ENCODE peak calls at places on chromosome X, in five cellular contexts. I, D, R, K and Q are unnamed samples. For H3K9me3 and H3K4me1, the result is how much of the 10 kb centered on the place peaks cover.

GRCh38 chrX:110383414-110383813 is 24.8 kb downstream of the RTL9 start:
- DNase-seq in I (no peak), D (no peak), R (no peak), K (no peak), Q (no peak)

GRCh38 chrX:45329217-45329616 is 128.5 kb upstream of the DIPK2B start:
- DNase-seq in I (no peak), D (no peak), R (no peak), K (no peak), Q (no peak)

GRCh38 chrX:12741416-12741815 is 49.8 kb upstream of the PRPS2 start:
- DNase-seq in I (no peak), D (no peak), R (no peak), K (no peak), Q (no peak)

GRCh38 chrX:21946925-21947641 is 6.6 kb downstream of the SMS start:
- DNase-seq in I (no peak), D (no peak), R (no peak), K (no peak), Q (no peak)

GRCh38 chrX:56232221-56233082 is at the start of gene KLF8:
- DNase-seq in I (peak), D (peak), R (no peak), K (peak), Q (peak)

GRCh38 chrX:132077414-132077813 is 50.4 kb downstream of the FRMD7 start:
- DNase-seq in I (no peak), D (no peak), R (no peak), K (no peak), Q (no peak)

GRCh38 chrX:47456080-47456479 is 26.9 kb downstream of the ZNF41 start:
- DNase-seq in I (peak), D (no peak), R (no peak), K (no peak), Q (no peak)

GRCh38 chrX:81316163-81316562 is 114.3 kb downstream of the SH3BGRL start:
- DNase-seq in I (no peak), D (no peak), R (no peak), K (no peak), Q (no peak)

GRCh38 chrX:57265126-57265525 is 21.4 kb upstream of the FAAH2 start:
- DNase-seq in I (no peak), D (no peak), R (no peak), K (no peak), Q (no peak)

GRCh38 chrX:57266871-57267270 is 19.6 kb upstream of the FAAH2 start:
- DNase-seq in I (no peak), D (no peak), R (no peak), K (no peak), Q (no peak)

GRCh38 chrX:57266275-57266674 is 20.2 kb upstream of the FAAH2 start:
- DNase-seq in I (no peak), D (no peak), R (no peak), K (no peak), Q (no peak)

GRCh38 chrX:57270980-57271379 is 15.5 kb upstream of the FAAH2 start:
- DNase-seq in I (no peak), D (no peak), R (no peak), K (no peak), Q (no peak)

GRCh38 chrX:57267308-57267707 is 19.2 kb upstream of the FAAH2 start:
- DNase-seq in I (no peak), D (no peak), R (no peak), K (no peak), Q (no peak)
- H3K9me3 ChIP-seq in I (under half), D (under half), R (under half), K (under half), Q (under half)

GRCh38 chrX:48683411-48683982 is at the start of gene WAS:
- DNase-seq in I (no peak), D (peak), R (no peak), K (no peak), Q (no peak)

GRCh38 chrX:48685416-48685815 is 1.8 kb downstream of the WAS start:
- DNase-seq in I (no peak), D (no peak), R (no peak), K (no peak), Q (no peak)

GRCh38 chrX:48684134-48684533 is 535 bp downstream of the WAS start:
- DNase-seq in I (no peak), D (no peak), R (no peak), K (no peak), Q (no peak)

GRCh38 chrX:48677456-48678030 is 6.1 kb upstream of the WAS start:
- DNase-seq in I (no peak), D (peak), R (no peak), K (no peak), Q (no peak)

DNA sequence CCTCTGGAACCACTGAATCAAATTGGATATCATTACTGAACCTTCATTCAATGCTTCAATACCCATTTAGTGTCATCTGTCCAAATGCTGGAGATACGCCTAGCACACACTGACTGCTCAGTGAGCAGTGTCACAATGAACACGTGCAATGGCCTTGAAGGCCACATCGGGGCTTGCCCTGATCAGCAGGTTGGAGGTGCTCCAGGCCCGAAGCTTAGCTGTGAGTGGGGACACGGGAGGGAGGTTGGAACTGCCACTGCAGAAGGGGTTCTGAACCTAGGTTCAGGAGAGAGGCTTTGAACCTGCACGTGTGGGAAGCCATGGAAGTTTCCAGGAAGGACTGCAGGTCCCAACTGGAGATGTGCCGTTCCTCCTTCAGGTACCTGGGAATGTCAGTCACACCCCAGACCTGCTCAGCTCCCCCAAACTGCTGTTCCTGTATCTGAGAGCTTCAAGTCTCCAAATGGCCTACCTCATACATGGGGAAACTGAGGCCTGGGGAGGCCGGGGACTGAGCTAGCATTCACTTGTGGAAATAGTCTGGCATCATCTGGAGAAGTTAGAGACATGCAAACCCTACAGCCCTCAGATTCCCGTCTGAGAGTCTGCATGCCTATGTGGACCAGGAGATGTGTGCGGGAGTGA is 1.9 kb upstream of the WAS start:
- DNase-seq in I (no peak), D (no peak), R (no peak), K (no peak), Q (no peak)
- H3K4me1 ChIP-seq in I (under half), D (under half), R (under half), K (under half), Q (under half)

GRCh38 chrX:148658115-148658725 is 157.8 kb downstream of the AFF2 start:
- DNase-seq in I (no peak), D (no peak), R (no peak), K (no peak), Q (no peak)
- H3K9me3 ChIP-seq in I (under half), D (under half), R (under half), K (under half), Q (under half)

GRCh38 chrX:136205882-136206281 is 45.3 kb downstream of the MAP7D3 start:
- DNase-seq in I (no peak), D (no peak), R (no peak), K (no peak), Q (no peak)
- H3K4me1 ChIP-seq in I (under half), D (under half), R (under half), K (under half), Q (under half)

DNA sequence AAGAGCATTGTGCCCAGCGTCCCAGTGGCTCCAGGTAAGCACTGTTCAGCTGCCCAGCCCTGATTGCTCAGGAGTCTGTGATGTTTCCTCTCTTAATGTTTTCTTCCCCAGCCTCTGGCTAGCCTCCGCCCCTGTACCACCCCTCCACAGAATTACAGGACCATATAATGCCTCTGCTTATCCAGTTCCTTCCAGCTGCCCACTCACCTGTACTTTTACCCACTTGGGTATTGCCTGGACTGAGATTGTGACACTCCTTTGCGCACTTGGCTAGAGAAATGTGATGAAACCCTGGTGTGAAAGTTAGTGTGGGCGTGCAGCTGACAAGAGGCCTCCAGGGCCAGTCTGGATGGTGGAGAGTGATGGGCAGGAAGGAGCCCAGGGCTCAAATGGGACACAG is at the start of gene AWAT2:
- DNase-seq in I (no peak), D (no peak), R (no peak), K (no peak), Q (no peak)
- H3K9me3 ChIP-seq in I (under half), D (under half), R (under half), K (under half), Q (under half)